ENCODE peak calls at places on chromosome 2, in six cellular contexts. D, O, J, M, K and U are unnamed samples.

GRCh38 chr2:228703099-228703498 is 521.6 kb upstream of the SPHKAP start:
- DNase-seq in D (no peak), O (no peak), J (no peak), M (no peak), K (no peak), U (no peak)

GRCh38 chr2:75637568-75637967 is 9.0 kb upstream of the MRPL19 start:
- DNase-seq in D (no peak), O (no peak), J (no peak), M (no peak), K (no peak), U (no peak)

GRCh38 chr2:19746137-19746585 is 155.6 kb downstream of the TTC32 start:
- DNase-seq in D (no peak), O (no peak), J (no peak), M (peak; percentile 77), K (no peak), U (no peak)

GRCh38 chr2:44560352-44560751 is 198.6 kb downstream of the CAMKMT start:
- DNase-seq in D (no peak), O (no peak), J (no peak), M (no peak), K (no peak), U (no peak)

GRCh38 chr2:121778736-121779487 is 23.5 kb downstream of the TSN start:
- DNase-seq in D (no peak), O (no peak), J (no peak), M (no peak), K (no peak), U (no peak)

GRCh38 chr2:26562811-26563645 is 78.1 kb downstream of the CIB4 start:
- DNase-seq in D (peak; percentile 52), O (peak; percentile 92), J (no peak), M (peak; percentile 84), K (no peak), U (peak; percentile 94)

GRCh38 chr2:203585541-203585940 is 50.4 kb upstream of the RAPH1 start:
- DNase-seq in D (no peak), O (no peak), J (no peak), M (no peak), K (no peak), U (no peak)

GRCh38 chr2:216292886-216293291 is 79.4 kb downstream of the MARCHF4 start:
- DNase-seq in D (no peak), O (peak; percentile 72), J (no peak), M (no peak), K (no peak), U (no peak)

GRCh38 chr2:232315049-232315922 is 63.3 kb upstream of the ALPP start:
- DNase-seq in D (no peak), O (peak; percentile 51), J (peak; percentile 52), M (no peak), K (no peak), U (peak; percentile 97)

GRCh38 chr2:66571873-66572272 is 136.9 kb downstream of the MEIS1 start:
- DNase-seq in D (no peak), O (no peak), J (no peak), M (no peak), K (no peak), U (no peak)

GRCh38 chr2:149597050-149598013 is 9.8 kb upstream of the MMADHC start:
- DNase-seq in D (peak; percentile 61), O (peak; percentile 88), J (no peak), M (no peak), K (peak; percentile 47), U (peak; percentile 27)

GRCh38 chr2:109670556-109671411 is 56.6 kb downstream of the SOWAHC start:
- DNase-seq in D (no peak), O (no peak), J (no peak), M (peak; percentile 81), K (no peak), U (no peak)

GRCh38 chr2:167190053-167190452 is 301.8 kb downstream of the XIRP2 start:
- DNase-seq in D (no peak), O (peak; percentile 88), J (no peak), M (no peak), K (no peak), U (peak; percentile 32)

GRCh38 chr2:119516121-119516520 is 8.2 kb downstream of the SCTR start:
- DNase-seq in D (no peak), O (no peak), J (no peak), M (no peak), K (no peak), U (no peak)

GRCh38 chr2:222142027-222142426 is 156.8 kb downstream of the PAX3 start:
- DNase-seq in D (peak; percentile 34), O (peak; percentile 24), J (no peak), M (no peak), K (no peak), U (no peak)

GRCh38 chr2:241820625-241821384 is 11.8 kb downstream of the NEU4 start:
- DNase-seq in D (peak; percentile 37), O (no peak), J (no peak), M (peak; percentile 53), K (peak; percentile 7), U (no peak)

GRCh38 chr2:113266431-113266830 is 12.3 kb downstream of the PAX8 start:
- DNase-seq in D (no peak), O (no peak), J (no peak), M (no peak), K (no peak), U (no peak)